ENCODE peak calls at places on chromosomes 4 and X, in ten cellular contexts. U, O, E, T, H, L, F, C, W and X are unnamed samples.

GRCh38 chr4:101183658-101184373 is 163.5 kb downstream of the PPP3CA start:
- DNase-seq in W (no peak), L (peak; percentile 10), O (no peak), E (no peak), F (peak; percentile 17), T (no peak), C (no peak), H (no peak), U (no peak), X (no peak)

GRCh38 chrX:24498975-24499374 is 33.9 kb downstream of the PDK3 start:
- DNase-seq in L (peak; percentile 43), T (no peak), W (no peak), F (no peak), C (no peak), E (no peak), U (no peak), H (no peak), O (no peak), X (no peak)

GRCh38 chr4:47510506-47511143 is 25.6 kb downstream of the ATP10D start:
- DNase-seq in E (no peak), O (no peak), W (no peak), U (no peak), L (peak; percentile 58), C (no peak), F (no peak), H (peak; percentile 19), T (no peak), X (no peak)

GRCh38 chr4:11111876-11112275 is 316.8 kb downstream of the HS3ST1 start:
- DNase-seq in U (no peak), E (no peak), H (no peak), W (no peak), C (no peak), T (no peak), F (no peak), L (no peak), O (no peak), X (no peak)

GRCh38 chrX:3262906-3263305 is 83.5 kb downstream of the MXRA5 start:
- DNase-seq in U (peak; percentile 5), O (no peak), T (no peak), F (peak; percentile 91), E (no peak), W (no peak), H (peak; percentile 56), L (peak; percentile 84), C (no peak), X (no peak)

GRCh38 chr4:119728185-119728584 is 99.6 kb upstream of the PDE5A start:
- DNase-seq in U (no peak), F (no peak), W (no peak), H (no peak), C (no peak), E (no peak), O (no peak), L (no peak), T (no peak), X (no peak)

GRCh38 chrX:22974616-22975015 is 25.1 kb upstream of the DDX53 start:
- DNase-seq in O (no peak), U (no peak), W (no peak), C (no peak), T (no peak), H (no peak), E (no peak), L (no peak), F (no peak), X (no peak)

GRCh38 chr4:139522457-139522856 is 33.6 kb downstream of the SETD7 start:
- DNase-seq in O (peak; percentile 36), T (no peak), W (no peak), H (no peak), F (no peak), L (no peak), E (no peak), C (no peak), U (no peak), X (no peak)

GRCh38 chr4:168864831-168865541 is 145.1 kb downstream of the CBR4 start:
- DNase-seq in W (no peak), O (no peak), F (no peak), H (no peak), L (peak; percentile 87), E (no peak), T (no peak), C (no peak), U (no peak), X (no peak)

GRCh38 chr4:128635141-128635911 is 174.2 kb upstream of the JADE1 start:
- DNase-seq in E (no peak), F (no peak), C (no peak), O (peak; percentile 46), U (no peak), H (no peak), T (peak; percentile 88), L (peak; percentile 91), W (peak; percentile 50), X (no peak)

GRCh38 chrX:9611436-9612145 is 146.7 kb downstream of the TBL1X start:
- DNase-seq in U (no peak), W (no peak), C (no peak), T (no peak), E (no peak), O (peak; percentile 56), H (no peak), L (no peak), F (no peak), X (no peak)

GRCh38 chr4:24210332-24210902 is 320.6 kb upstream of the PPARGC1A start:
- DNase-seq in L (peak; percentile 93), C (no peak), T (no peak), E (no peak), F (peak; percentile 85), W (no peak), H (peak; percentile 89), U (peak; percentile 72), O (no peak), X (no peak)